ENCODE peak calls at places on chromosomes 13 and 19, in five cellular contexts. Z is AG09319; Q is heart right ventricle; H is stimulated activated CD8-positive, alpha-beta memory T cell treated with anti-CD3 and anti-CD28 coated beads, Interleukin-4, amount 100 ng/mL, for 4 hours; L is Daoy. J is an unnamed sample.

GRCh38 chr19:19256072-19256969 is 16.8 kb downstream of the TM6SF2 start:
- DNase-seq in Z (no peak), L (no peak), Q (no peak), H (no peak), J (no peak)

GRCh38 chr19:1302534-1303239 is 17.0 kb downstream of the EFNA2 start:
- DNase-seq in Z (no peak), H (no peak), L (no peak), Q (no peak), J (no peak)

GRCh38 chr13:28299941-28300340 is 161.6 kb downstream of the PAN3 start:
- DNase-seq in H (no peak), Z (no peak), Q (no peak), L (no peak), J (no peak)

GRCh38 chr19:13734751-13735150 is 29.6 kb upstream of the MRI1 start:
- DNase-seq in H (no peak), Q (no peak), L (no peak), Z (no peak), J (no peak)

GRCh38 chr19:3096267-3096901 is 2.2 kb downstream of the GNA11 start:
- DNase-seq in H (no peak), L (no peak), Z (no peak), Q (peak), J (no peak)

GRCh38 chr19:17026041-17026658 is 460 bp downstream of the CPAMD8 start:
- DNase-seq in Q (no peak), L (no peak), H (no peak), Z (no peak), J (no peak)

GRCh38 chr19:46624958-46625661 is at the start of gene PTGIR:
- DNase-seq in Z (peak), L (peak), H (no peak), Q (peak), J (peak)

GRCh38 chr13:102863590-102863989 is 17.8 kb downstream of the ERCC5 start:
- DNase-seq in Q (peak), L (no peak), Z (no peak), H (no peak), J (no peak)

GRCh38 chr19:18396471-18397241 is 766 bp downstream of the LRRC25 start:
- DNase-seq in Q (no peak), L (no peak), H (no peak), Z (no peak), J (no peak)

GRCh38 chr19:5292453-5292842 is 48.2 kb downstream of the PTPRS start:
- DNase-seq in L (no peak), Z (no peak), Q (no peak), H (peak), J (no peak)

GRCh38 chr13:39737047-39737446 is 81.6 kb downstream of the COG6 start:
- DNase-seq in Q (no peak), L (no peak), Z (no peak), H (no peak), J (no peak)

GRCh38 chr13:29886446-29886845 is 36.0 kb upstream of the UBL3 start:
- DNase-seq in Q (no peak), H (peak), L (peak), Z (no peak), J (no peak)

GRCh38 chr19:46818812-46819211 is 30.4 kb upstream of the SLC1A5 start:
- DNase-seq in Q (no peak), L (peak), Z (no peak), H (no peak), J (no peak)

GRCh38 chr13:95624020-95624419 is 20.5 kb downstream of the DZIP1 start:
- DNase-seq in Q (no peak), H (no peak), Z (no peak), L (peak), J (no peak)

GRCh38 chr13:110555601-110556223 is 5.8 kb downstream of the RAB20 start:
- DNase-seq in Z (no peak), L (no peak), H (no peak), Q (no peak), J (no peak)

GRCh38 chr13:22937241-22937640 is 243.5 kb upstream of the SGCG start:
- DNase-seq in Q (no peak), Z (no peak), L (no peak), H (no peak), J (no peak)

GRCh38 chr19:46821512-46822359 is 28.9 kb downstream of the AP2S1 start:
- DNase-seq in L (no peak), Z (no peak), H (peak), Q (no peak), J (no peak)

GRCh38 chr13:42330991-42331390 is 59.0 kb downstream of the AKAP11 start:
- DNase-seq in L (no peak), Z (no peak), H (no peak), Q (no peak), J (no peak)

GRCh38 chr13:39349391-39349790 is 253.6 kb downstream of the LHFPL6 start:
- DNase-seq in L (no peak), Q (no peak), Z (no peak), H (no peak), J (no peak)

GRCh38 chr13:28001049-28001448 is 12.6 kb upstream of the URAD start:
- DNase-seq in Q (no peak), L (no peak), Z (no peak), H (no peak), J (no peak)

GRCh38 chr19:36030264-36031148 is 2.2 kb downstream of the CLIP3 start:
- DNase-seq in Z (no peak), L (peak), Q (no peak), H (no peak), J (no peak)

GRCh38 chr13:67318398-67318797 is 88.3 kb upstream of the PCDH9 start:
- DNase-seq in L (no peak), H (no peak), Q (no peak), Z (no peak), J (no peak)

GRCh38 chr19:2381151-2381822 is 21.2 kb downstream of the TMPRSS9 start:
- DNase-seq in Q (no peak), H (no peak), Z (no peak), L (no peak), J (no peak)

GRCh38 chr19:35742121-35742724 is at the start of gene IGFLR1:
- DNase-seq in L (no peak), Z (no peak), H (peak), Q (no peak), J (no peak)

GRCh38 chr19:19120308-19121156 is 17.7 kb downstream of the TMEM161A start:
- DNase-seq in H (no peak), Q (no peak), L (peak), Z (no peak), J (no peak)

GRCh38 chr13:91922969-91923592 is 524.7 kb downstream of the GPC5 start:
- DNase-seq in Z (no peak), L (no peak), Q (no peak), H (no peak), J (no peak)

GRCh38 chr19:7833225-7834156 is 3.5 kb downstream of the EVI5L start:
- DNase-seq in L (peak), Z (no peak), Q (peak), H (no peak), J (no peak)

J was measured in GM04504.